ENCODE peak calls at places on chromosomes 12 and 14, in eight cellular contexts. B is uterus, I is heart left ventricle, W is body of pancreas, Q is HepG2, A is A549, S is transverse colon, U is adrenal gland. M is an unnamed sample.

GRCh38 chr14:22168092-22168955 is 420.7 kb downstream of the DAD1 start:
- DNase-seq in Q (peak; percentile 29), B (no peak), W (no peak), U (no peak), S (no peak), A (no peak), I (no peak), M (no peak)

GRCh38 chr14:78358631-78359030 is 188.5 kb downstream of the NRXN3 start:
- DNase-seq in B (no peak), Q (no peak), W (no peak), S (no peak), U (no peak), I (no peak), A (no peak), M (no peak)

GRCh38 chr12:59737725-59738463 is 142.1 kb downstream of the SLC16A7 start:
- DNase-seq in S (no peak), B (no peak), W (no peak), Q (no peak), A (no peak), I (no peak), U (no peak), M (no peak)

GRCh38 chr14:64720190-64720589 is 16.0 kb downstream of the PLEKHG3 start:
- DNase-seq in W (peak; percentile 75), B (peak; percentile 10), S (peak; percentile 81), Q (peak; percentile 67), A (peak; percentile 92), I (no peak), U (no peak), M (peak; percentile 54)

GRCh38 chr12:130041983-130042812 is 120.1 kb upstream of the FZD10 start:
- DNase-seq in Q (no peak), A (no peak), U (peak; percentile 60), W (peak; percentile 61), B (no peak), S (peak; percentile 17), I (no peak), M (no peak)

GRCh38 chr14:56501909-56502530 is 77.6 kb upstream of the TMEM260 start:
- DNase-seq in Q (no peak), S (no peak), B (no peak), I (no peak), A (no peak), W (no peak), U (no peak), M (no peak)

GRCh38 chr14:95490727-95491451 is 25.6 kb downstream of the SYNE3 start:
- DNase-seq in A (peak; percentile 36), U (no peak), S (peak; percentile 76), W (no peak), I (peak; percentile 64), Q (no peak), B (peak; percentile 69), M (no peak)

GRCh38 chr12:68957273-68957672 is 24.3 kb upstream of the CPM start:
- DNase-seq in U (no peak), I (no peak), W (no peak), Q (no peak), B (no peak), S (no peak), A (no peak), M (no peak)

GRCh38 chr12:71135812-71136176 is 22.0 kb downstream of the TSPAN8 start:
- DNase-seq in S (no peak), Q (no peak), U (no peak), I (no peak), A (no peak), B (no peak), W (no peak), M (no peak)

GRCh38 chr14:68504861-68505260 is 288.0 kb downstream of the ZFP36L1 start:
- DNase-seq in Q (no peak), B (no peak), S (no peak), I (no peak), A (no peak), U (no peak), W (no peak), M (no peak)

DNA sequence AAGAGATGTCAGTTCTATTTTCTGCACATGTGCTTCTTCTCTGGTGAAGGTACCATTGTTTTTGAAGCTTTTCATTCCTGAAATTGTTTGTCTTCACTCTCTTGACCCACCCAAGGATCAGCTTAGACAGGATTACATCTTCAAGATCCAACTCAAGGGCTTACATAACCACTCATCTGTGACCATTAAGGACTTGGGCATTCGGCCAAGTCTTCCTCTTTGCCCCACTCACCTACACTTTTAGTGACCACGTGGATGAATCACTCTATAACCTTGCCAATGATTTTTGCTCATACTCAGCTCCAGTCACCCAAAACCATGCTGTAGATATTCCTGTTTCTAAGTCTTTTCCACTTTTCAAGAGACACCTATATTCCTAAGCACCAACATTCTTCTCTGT is 36.5 kb upstream of the SSTR1 start:
- DNase-seq in U (no peak), A (no peak), S (no peak), I (no peak), B (no peak), W (no peak), Q (no peak), M (no peak)
- TF ChIP-seq POLR2A in U (no peak), A (no peak), S (no peak), I (no peak), B (no peak), W (no peak), Q (no peak), M (no peak)

GRCh38 chr14:23307146-23307447 is 464 bp downstream of the BCL2L2 start:
- DNase-seq in I (no peak), U (no peak), A (no peak), S (no peak), W (no peak), B (no peak), Q (no peak), M (no peak)
- H3K4me3 ChIP-seq in I (peak overlapping the region; percentile 82), U (peak overlapping the region; percentile 89), A (peak overlapping the region; percentile 74), S (peak overlapping the region; percentile 64), W (peak overlapping the region; percentile 64), B (peak overlapping the region; percentile 58), Q (peak overlapping the region; percentile 99), M (peak overlapping the region; percentile 71)

GRCh38 chr12:98744692-98745091 is 99.6 kb downstream of the APAF1 start:
- DNase-seq in W (no peak), Q (no peak), S (no peak), U (peak; percentile 57), I (no peak), A (no peak), B (no peak), M (no peak)

GRCh38 chr12:98740751-98741150 is 95.7 kb downstream of the APAF1 start:
- DNase-seq in I (no peak), W (no peak), U (no peak), S (no peak), B (no peak), A (no peak), Q (no peak), M (no peak)

GRCh38 chr12:98743362-98743953 is 98.4 kb downstream of the APAF1 start:
- DNase-seq in A (peak; percentile 33), W (peak; percentile 51), B (no peak), U (no peak), I (no peak), S (no peak), Q (peak; percentile 30), M (no peak)

GRCh38 chr12:98741229-98741614 is 96.1 kb downstream of the APAF1 start:
- DNase-seq in S (no peak), B (no peak), I (no peak), A (no peak), U (no peak), W (no peak), Q (no peak), M (no peak)

GRCh38 chr12:98741615-98742265 is 96.7 kb downstream of the APAF1 start:
- DNase-seq in S (no peak), A (no peak), W (no peak), U (no peak), I (no peak), B (no peak), Q (no peak), M (no peak)
- H3K4me1 ChIP-seq in S (peaks cover 2% of the 10 kb centered on the region), A (peaks cover 7% of the 10 kb centered on the region), W (peaks cover 9% of the 10 kb centered on the region), U (no peaks in the 10 kb centered on the region), I (no peaks in the 10 kb centered on the region), B (no peaks in the 10 kb centered on the region), Q (peaks cover 19% of the 10 kb centered on the region), M (no peaks in the 10 kb centered on the region)

GRCh38 chr12:3661028-3661427 is 91.9 kb downstream of the CRACR2A start:
- DNase-seq in U (no peak), W (no peak), B (no peak), S (no peak), A (no peak), Q (peak; percentile 5), I (no peak), M (no peak)

GRCh38 chr12:3651585-3652424 is 101.1 kb downstream of the CRACR2A start:
- DNase-seq in B (no peak), U (no peak), W (no peak), Q (no peak), S (no peak), A (no peak), I (no peak), M (no peak)

GRCh38 chr12:3655331-3655900 is 97.5 kb downstream of the CRACR2A start:
- DNase-seq in B (no peak), W (peak; percentile 19), Q (peak; percentile 12), I (no peak), A (peak; percentile 19), U (no peak), S (no peak), M (no peak)

GRCh38 chr12:3658327-3659163 is 94.4 kb downstream of the CRACR2A start:
- DNase-seq in W (peak; percentile 57), A (no peak), Q (peak; percentile 36), I (peak; percentile 44), S (peak; percentile 42), B (no peak), U (no peak), M (peak; percentile 33)

DNA sequence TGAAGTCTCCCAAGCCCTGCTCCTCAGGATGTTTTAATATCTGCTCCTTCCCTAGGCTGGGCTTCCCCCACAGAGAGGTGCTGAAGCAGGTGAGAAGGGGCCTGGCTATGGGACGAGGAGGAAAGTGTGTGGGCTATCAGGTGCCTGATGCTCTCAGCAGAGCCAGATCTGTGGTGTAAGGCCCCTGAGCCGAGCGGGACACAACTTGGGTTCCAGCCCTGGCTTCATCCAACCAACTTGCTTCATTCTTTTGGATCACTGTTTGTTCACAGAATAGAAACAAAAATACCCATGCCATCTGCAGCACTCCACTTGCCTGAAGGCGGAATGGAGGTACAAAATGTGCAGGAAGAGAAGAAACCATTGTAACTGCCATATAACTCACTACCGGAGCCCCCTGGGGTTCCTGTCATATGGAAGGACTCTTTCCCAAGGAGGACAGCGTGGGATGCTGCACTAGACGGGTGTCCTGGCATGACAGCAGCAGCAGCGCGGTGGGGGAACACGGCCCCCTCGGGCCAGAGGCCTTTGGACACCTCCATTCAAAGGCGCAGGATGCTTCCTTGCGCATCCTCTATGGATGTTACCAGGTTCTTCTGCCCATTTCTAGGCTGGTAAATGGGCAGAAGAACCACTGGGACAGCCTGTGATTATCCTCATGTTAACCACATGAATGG is 95.8 kb downstream of the CRACR2A start:
- DNase-seq in S (no peak), U (no peak), B (no peak), I (no peak), W (no peak), Q (no peak), A (no peak), M (no peak)
- TF ChIP-seq POLR2A in S (no peak), U (no peak), B (no peak), I (no peak), W (no peak), Q (no peak), A (no peak), M (no peak)